ENCODE peak calls at places on chromosome 17, in six cellular contexts. P is H9, J is mesendoderm, Q is H1, O is IMR-90, L is mesenchymal stem cell. M is an unnamed sample.

GRCh38 chr17:3636908-3637373 is 381 bp downstream of the CTNS start:
- DNase-seq in Q (no peak), O (no peak), P (no peak), J (peak), L (peak), M (no peak)

GRCh38 chr17:31095239-31096105 is 695 bp downstream of the NF1 start:
- DNase-seq in J (peak), O (peak), Q (peak), L (peak), P (peak), M (peak)

GRCh38 chr17:72699566-72699965 is 392.9 kb downstream of the SLC39A11 start:
- DNase-seq in O (peak), L (no peak), J (no peak), P (no peak), Q (no peak), M (no peak)

GRCh38 chr17:56917559-56918296 is 3.9 kb upstream of the TRIM25 start:
- DNase-seq in O (no peak), L (peak), Q (no peak), J (no peak), P (no peak), M (no peak)

GRCh38 chr17:66915204-66915611 is 49.3 kb upstream of the CACNG4 start:
- DNase-seq in Q (no peak), L (no peak), P (peak), J (no peak), O (no peak), M (no peak)

GRCh38 chr17:4968166-4968915 is 724 bp upstream of the SPAG7 start:
- DNase-seq in P (peak), J (peak), O (no peak), Q (peak), L (peak), M (no peak)

GRCh38 chr17:4966844-4967538 is 626 bp downstream of the SPAG7 start:
- DNase-seq in P (peak), J (peak), O (peak), L (peak), Q (peak), M (peak)

GRCh38 chr17:28124962-28125361 is 82.5 kb downstream of the NLK start:
- DNase-seq in P (no peak), Q (no peak), J (no peak), L (no peak), O (no peak), M (no peak)

GRCh38 chr17:28331891-28332420 is 3.3 kb downstream of the IFT20 start:
- DNase-seq in J (no peak), P (peak), O (no peak), L (no peak), Q (no peak), M (no peak)

GRCh38 chr17:53655591-53655990 is 167.1 kb upstream of the KIF2B start:
- DNase-seq in O (peak), J (peak), P (no peak), L (peak), Q (no peak), M (no peak)

GRCh38 chr17:332558-333322 is 19.9 kb downstream of the RPH3AL start:
- DNase-seq in L (peak), J (peak), Q (no peak), O (peak), P (peak), M (no peak)

GRCh38 chr17:28230011-28230410 is 89.0 kb upstream of the TMEM97 start:
- DNase-seq in Q (no peak), L (no peak), J (peak), P (no peak), O (no peak), M (no peak)

GRCh38 chr17:34706029-34706428 is 126.6 kb downstream of the TMEM132E start:
- DNase-seq in O (peak), L (no peak), Q (peak), J (peak), P (peak), M (peak)

GRCh38 chr17:67629963-67630320 is 87.8 kb upstream of the NOL11 start:
- DNase-seq in O (peak), J (peak), L (peak), Q (no peak), P (no peak), M (no peak)

GRCh38 chr17:38898812-38899348 is 26.5 kb upstream of the LASP1NB start:
- DNase-seq in P (no peak), O (no peak), L (no peak), Q (no peak), J (no peak), M (no peak)

GRCh38 chr17:74923538-74924249 is 379 bp upstream of the OTOP2 start:
- DNase-seq in Q (peak), P (peak), J (peak), O (peak), L (peak), M (peak)

GRCh38 chr17:30555942-30556341 is 78.7 kb downstream of the GOSR1 start:
- DNase-seq in J (no peak), Q (no peak), P (no peak), O (no peak), L (no peak), M (no peak)

GRCh38 chr17:79483842-79484241 is 127.0 kb downstream of the RBFOX3 start:
- DNase-seq in O (no peak), Q (no peak), J (no peak), L (no peak), P (no peak), M (no peak)

GRCh38 chr17:79485399-79485985 is 125.4 kb downstream of the RBFOX3 start:
- DNase-seq in J (peak), O (no peak), P (no peak), Q (no peak), L (no peak), M (no peak)

GRCh38 chr17:79485991-79486390 is 124.9 kb downstream of the RBFOX3 start:
- DNase-seq in J (no peak), Q (no peak), P (peak), L (no peak), O (no peak), M (no peak)

GRCh38 chr17:79484600-79485398 is 126.1 kb downstream of the RBFOX3 start:
- DNase-seq in O (no peak), J (no peak), L (no peak), Q (no peak), P (no peak), M (no peak)

GRCh38 chr17:79487149-79487548 is 123.7 kb downstream of the RBFOX3 start:
- DNase-seq in J (no peak), Q (no peak), P (no peak), L (no peak), O (no peak), M (no peak)
- H2BK15ac ChIP-seq in J (no peak), Q (no peak), P (no peak), L (no peak), O (no peak), M (peak)

DNA sequence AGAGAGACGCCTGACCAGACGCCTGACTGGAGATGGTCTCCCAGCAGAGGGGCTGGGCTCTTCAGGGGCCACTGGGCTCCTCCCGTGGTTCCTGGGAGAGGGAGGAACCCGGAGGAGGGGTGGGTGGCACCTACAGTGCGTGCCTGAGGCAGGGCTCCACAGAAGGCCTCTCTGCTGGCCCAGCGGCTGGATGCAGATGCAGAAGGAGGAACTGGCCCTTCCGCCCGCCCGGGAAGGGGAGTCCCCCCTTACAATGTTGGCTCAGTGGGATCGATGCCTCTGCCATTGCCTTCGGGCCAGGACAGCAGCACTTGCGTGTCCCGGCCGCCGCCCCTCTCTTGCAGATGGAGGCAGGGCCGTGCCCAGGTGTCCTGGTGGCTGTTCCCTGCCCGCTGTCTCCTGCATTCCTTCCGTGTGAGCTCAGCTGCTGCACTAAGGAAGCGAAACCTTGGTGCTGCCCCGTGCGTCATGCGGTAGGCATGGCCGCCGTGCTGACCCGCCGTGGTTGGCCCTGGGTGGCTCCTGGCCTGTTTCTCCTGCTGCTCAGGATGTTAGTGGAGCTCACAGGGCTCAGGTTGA is 15.1 kb downstream of the BAIAP2 start:
- DNase-seq in P (peak), L (peak), O (no peak), Q (no peak), J (peak), M (no peak)
- H2BK15ac ChIP-seq in P (no peak), L (no peak), O (no peak), Q (no peak), J (no peak), M (peak)

GRCh38 chr17:55154101-55154500 is 110.7 kb upstream of the HLF start:
- DNase-seq in Q (no peak), P (no peak), O (no peak), J (peak), L (no peak), M (no peak)
- H2BK15ac ChIP-seq in Q (no peak), P (no peak), O (no peak), J (no peak), L (no peak), M (no peak)

GRCh38 chr17:33272438-33272837 is 20.7 kb downstream of the ASIC2 start:
- DNase-seq in P (no peak), J (no peak), Q (no peak), O (no peak), L (no peak), M (no peak)
- H2BK15ac ChIP-seq in P (no peak), J (no peak), Q (no peak), O (no peak), L (no peak), M (no peak)

GRCh38 chr17:6667516-6667915 is 16.0 kb downstream of the C17orf100 start:
- DNase-seq in J (no peak), Q (no peak), L (no peak), P (peak), O (no peak), M (no peak)
- H2BK15ac ChIP-seq in J (no peak), Q (no peak), L (no peak), P (no peak), O (no peak), M (no peak)

GRCh38 chr17:32266389-32267269 is 997 bp downstream of the RHBDL3 start:
- DNase-seq in P (peak), O (no peak), L (peak), J (peak), Q (peak), M (peak)
- H2BK15ac ChIP-seq in P (no peak), O (no peak), L (peak), J (no peak), Q (no peak), M (no peak)

GRCh38 chr17:46788796-46789195 is 29.7 kb downstream of the WNT3 start:
- DNase-seq in J (no peak), L (no peak), Q (no peak), O (no peak), P (no peak), M (no peak)

GRCh38 chr17:46789610-46790009 is 28.9 kb downstream of the WNT3 start:
- DNase-seq in Q (no peak), P (no peak), O (no peak), L (no peak), J (no peak), M (no peak)

GRCh38 chr17:46785696-46786095 is 32.8 kb downstream of the WNT3 start:
- DNase-seq in P (peak), O (no peak), Q (no peak), J (peak), L (no peak), M (no peak)

GRCh38 chr17:46788300-46788699 is 30.2 kb downstream of the WNT3 start:
- DNase-seq in O (no peak), J (no peak), P (no peak), Q (no peak), L (no peak), M (no peak)

GRCh38 chr17:46787478-46787877 is 31.0 kb downstream of the WNT3 start:
- DNase-seq in L (no peak), Q (no peak), J (no peak), P (no peak), O (no peak), M (no peak)
- H2BK15ac ChIP-seq in L (no peak), Q (no peak), J (no peak), P (no peak), O (no peak), M (no peak)

DNA sequence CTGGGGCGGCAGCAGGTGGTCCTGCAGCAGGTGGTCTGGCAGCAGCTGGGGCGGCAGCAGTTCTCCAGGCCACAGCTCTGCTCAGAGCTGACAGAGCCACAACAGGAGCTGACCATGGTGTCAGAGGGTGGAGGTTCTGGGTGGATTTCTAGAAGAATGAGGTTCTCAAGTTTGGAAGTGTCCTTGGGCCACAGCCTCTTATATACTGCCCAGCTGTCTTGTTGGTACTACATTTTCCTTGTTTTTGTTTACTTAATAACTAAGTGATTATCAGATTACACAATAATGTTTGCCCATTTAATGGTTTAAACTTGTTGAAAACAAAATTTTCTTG is at the start of gene KRTAP4-5:
- DNase-seq in Q (no peak), O (no peak), J (no peak), P (no peak), L (no peak), M (no peak)
- H2BK15ac ChIP-seq in Q (no peak), O (no peak), J (no peak), P (no peak), L (no peak), M (no peak)

M was measured in neuronal stem cell.